ENCODE peak calls at places on chromosomes 5 and 9, in four cellular contexts. A is brain microvascular endothelial cell, J is HCT116, E is sigmoid colon. N is an unnamed sample.
A peak's percentile ranks its signal among the peaks of the same experiment; 100 is the strongest.

GRCh38 chr5:148659641-148660345 is 5.5 kb upstream of the HTR4 start:
- DNase-seq in A (no peak), J (no peak), E (no peak), N (no peak)

GRCh38 chr9:84941812-84942211 is 272.3 kb downstream of the NTRK2 start:
- DNase-seq in A (no peak), J (no peak), E (no peak), N (no peak)

GRCh38 chr5:75510836-75511434 is 494 bp downstream of the CERT1 start:
- DNase-seq in A (peak; percentile 35), J (no peak), E (peak; percentile 71), N (peak; percentile 60)

GRCh38 chr9:93652604-93653592 is 76.5 kb downstream of the PHF2 start:
- DNase-seq in A (no peak), J (no peak), E (peak; percentile 59), N (no peak)

GRCh38 chr5:28143519-28143918 is 1105.1 kb upstream of the CDH9 start:
- DNase-seq in A (no peak), J (no peak), E (no peak), N (no peak)

GRCh38 chr5:23314827-23315226 is 192.6 kb upstream of the PRDM9 start:
- DNase-seq in A (no peak), J (no peak), E (no peak), N (no peak)

GRCh38 chr5:170306381-170306790 is 8.8 kb upstream of the LCP2 start:
- DNase-seq in A (peak; percentile 92), J (no peak), E (peak; percentile 86), N (peak; percentile 91)

GRCh38 chr5:56637321-56637920 is 177.9 kb upstream of the MAP3K1 start:
- DNase-seq in A (peak; percentile 52), J (no peak), E (no peak), N (no peak)

GRCh38 chr5:67414712-67415111 is 218.1 kb upstream of the CD180 start:
- DNase-seq in A (no peak), J (no peak), E (no peak), N (no peak)

GRCh38 chr9:72039532-72039931 is 20.9 kb downstream of the C9orf57 start:
- DNase-seq in A (no peak), J (no peak), E (no peak), N (no peak)

GRCh38 chr9:34929506-34930102 is 28.5 kb upstream of the PHF24 start:
- DNase-seq in A (peak; percentile 10), J (peak; percentile 23), E (no peak), N (no peak)

GRCh38 chr5:67774153-67774552 is 441.4 kb upstream of the PIK3R1 start:
- DNase-seq in A (no peak), J (no peak), E (no peak), N (peak; percentile 63)

GRCh38 chr9:133754187-133754586 is 16.0 kb upstream of the SARDH start:
- DNase-seq in A (no peak), J (no peak), E (peak; percentile 20), N (no peak)

GRCh38 chr5:17951392-17952169 is 317.3 kb downstream of the TAF11L14 start:
- DNase-seq in A (no peak), J (no peak), E (no peak), N (no peak)

GRCh38 chr5:68189613-68190012 is 25.9 kb upstream of the PIK3R1 start:
- DNase-seq in A (no peak), J (no peak), E (no peak), N (no peak)

GRCh38 chr5:163473613-163474243 is 13.3 kb downstream of the HMMR start:
- DNase-seq in A (no peak), J (no peak), E (no peak), N (no peak)

GRCh38 chr5:14144586-14145355 is 1.6 kb downstream of the TRIO start:
- DNase-seq in A (peak; percentile 74), J (peak; percentile 52), E (peak; percentile 84), N (peak; percentile 66)

DNA sequence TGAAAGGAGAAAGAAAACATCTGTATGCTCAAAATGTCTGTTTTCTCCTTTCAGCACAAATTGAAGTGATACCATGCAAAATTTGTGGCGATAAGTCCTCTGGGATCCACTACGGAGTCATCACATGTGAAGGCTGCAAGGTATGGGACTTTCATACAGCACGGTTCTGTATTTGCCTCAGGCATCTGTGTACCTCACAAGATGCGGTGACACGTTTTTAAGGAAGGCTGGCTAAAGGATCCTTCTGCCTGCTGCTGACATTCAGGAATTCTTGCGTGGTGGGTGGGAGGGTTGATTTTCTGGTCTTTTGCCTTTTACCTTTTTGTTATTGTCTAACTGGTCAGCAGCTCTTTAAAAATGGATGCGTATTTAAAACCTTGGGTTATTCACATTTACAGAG is 133.1 kb downstream of the RORB start:
- DNase-seq in A (no peak), J (no peak), E (no peak), N (no peak)
- H3K4me3 ChIP-seq in A (no peak overlapping the region), J (no peak overlapping the region), E (no peak overlapping the region), N (no peak overlapping the region)

GRCh38 chr9:107712390-107712789 is 222.8 kb upstream of the KLF4 start:
- DNase-seq in A (peak; percentile 56), J (peak; percentile 77), E (no peak), N (no peak)
- TF ChIP-seq CTCF in A (peak; percentile 15), J (no peak), E (no peak), N (no peak)

GRCh38 chr9:110115868-110116542 is 92.0 kb downstream of the C9orf152 start:
- DNase-seq in A (peak; percentile 65), J (no peak), E (no peak), N (no peak)

GRCh38 chr9:110116543-110116885 is 91.4 kb downstream of the C9orf152 start:
- DNase-seq in A (peak; percentile 91), J (no peak), E (no peak), N (no peak)

GRCh38 chr9:110114086-110114887 is 93.7 kb downstream of the C9orf152 start:
- DNase-seq in A (no peak), J (no peak), E (no peak), N (no peak)

GRCh38 chr9:110115341-110115820 is 92.6 kb downstream of the C9orf152 start:
- DNase-seq in A (peak; percentile 40), J (no peak), E (no peak), N (no peak)

GRCh38 chr9:110114888-110115259 is 93.1 kb downstream of the C9orf152 start:
- DNase-seq in A (no peak), J (no peak), E (no peak), N (no peak)
- H3K27ac ChIP-seq in A (peak overlapping the region; percentile 94), J (no peak overlapping the region), E (no peak overlapping the region), N (peak overlapping the region; percentile 61)

GRCh38 chr5:151221574-151221973 is 2.3 kb downstream of the CCDC69 start:
- DNase-seq in A (no peak), J (no peak), E (no peak), N (no peak)
- H3K4me3 ChIP-seq in A (no peak overlapping the region), J (no peak overlapping the region), E (peak overlapping the region; percentile 82), N (no peak overlapping the region)

GRCh38 chr5:118953652-118954005 is 34.7 kb downstream of the DTWD2 start:
- DNase-seq in A (no peak), J (no peak), E (no peak), N (no peak)

GRCh38 chr5:118952992-118953651 is 35.2 kb downstream of the DTWD2 start:
- DNase-seq in A (no peak), J (no peak), E (no peak), N (no peak)

GRCh38 chr5:118960557-118960956 is 27.8 kb downstream of the DTWD2 start:
- DNase-seq in A (no peak), J (no peak), E (no peak), N (no peak)

DNA sequence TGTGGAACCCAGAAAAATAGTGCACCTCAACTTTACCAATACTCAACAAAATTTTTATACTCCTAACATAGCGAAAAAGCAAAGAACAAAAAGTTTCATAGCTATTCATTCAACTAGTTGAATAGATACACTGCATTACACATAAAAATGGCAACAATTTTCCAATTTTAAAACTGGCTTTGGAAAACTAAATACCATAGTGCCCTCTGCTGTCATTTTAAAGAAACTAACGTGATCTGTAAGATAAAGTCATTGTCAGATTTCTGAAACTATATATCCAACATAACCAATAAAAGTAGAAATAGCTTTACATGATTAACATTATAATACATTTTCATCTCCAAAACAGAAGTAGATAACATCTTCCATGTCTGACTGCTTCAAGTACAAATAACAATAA is 31.6 kb downstream of the DTWD2 start:
- DNase-seq in A (no peak), J (no peak), E (no peak), N (no peak)
- TF ChIP-seq CTCF in A (no peak), J (peak; percentile 27), E (no peak), N (peak; percentile 34)

DNA sequence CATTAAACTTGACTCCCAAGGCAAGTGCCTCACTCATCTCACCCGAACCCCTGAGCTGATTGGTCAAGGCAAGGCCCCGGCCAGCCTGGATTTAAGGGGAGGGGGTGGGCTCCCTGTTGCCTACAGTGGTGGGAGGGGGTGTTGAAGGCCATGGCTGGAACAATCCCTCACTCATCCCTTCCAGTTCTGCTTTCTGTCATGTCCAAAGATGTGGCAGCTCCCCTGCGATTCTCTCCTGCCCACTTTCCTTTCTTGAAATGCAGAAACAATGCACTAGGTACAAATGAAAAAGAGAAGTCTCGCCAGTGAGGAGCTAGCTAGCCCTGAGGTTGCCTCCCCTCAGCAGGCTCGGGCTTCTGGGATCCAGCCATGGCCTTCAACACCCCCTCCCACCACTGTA is 240.9 kb downstream of the SYK start:
- DNase-seq in A (no peak), J (no peak), E (no peak), N (no peak)
- H3K27ac ChIP-seq in A (no peak overlapping the region), J (no peak overlapping the region), E (no peak overlapping the region), N (no peak overlapping the region)

GRCh38 chr9:132350861-132351315 is 3.9 kb downstream of the SETX start:
- DNase-seq in A (no peak), J (no peak), E (no peak), N (no peak)
- H3K4me3 ChIP-seq in A (no peak overlapping the region), J (no peak overlapping the region), E (no peak overlapping the region), N (no peak overlapping the region)

GRCh38 chr9:137227057-137227852 is at the start of gene RNF224:
- DNase-seq in A (peak; percentile 58), J (peak; percentile 71), E (peak; percentile 85), N (no peak)
- TF ChIP-seq CTCF in A (peak; percentile 94), J (no peak), E (peak; percentile 83), N (peak; percentile 80)

GRCh38 chr5:35247645-35248034 is 17.4 kb upstream of the PRLR start:
- DNase-seq in A (peak; percentile 12), J (no peak), E (no peak), N (no peak)
- H3K27ac ChIP-seq in A (no peak overlapping the region), J (no peak overlapping the region), E (no peak overlapping the region), N (no peak overlapping the region)

N was measured in right atrium auricular region.